ENCODE peak calls at places on chromosome 18, in seven cellular contexts. O is neural progenitor cell; S is ascending aorta; X is RWPE1; I is coronary artery; L is HCT116; R is CD8-positive, alpha-beta T cell. J is an unnamed sample.
A peak's percentile ranks its signal among the peaks of the same experiment; 100 is the strongest.

GRCh38 chr18:9739516-9739915 is 31.4 kb downstream of the RAB31 start:
- DNase-seq in X (no peak), R (no peak), I (no peak), L (no peak), S (no peak), O (no peak), J (no peak)

GRCh38 chr18:11147371-11147860 is 2.0 kb downstream of the PIEZO2 start:
- DNase-seq in X (no peak), R (no peak), I (no peak), S (no peak), O (no peak), L (no peak), J (no peak)

GRCh38 chr18:987325-988186 is 82.9 kb downstream of the ADCYAP1 start:
- DNase-seq in S (no peak), I (no peak), R (no peak), O (no peak), X (peak; percentile 23), L (no peak), J (no peak)

GRCh38 chr18:8177330-8178016 is 431.8 kb upstream of the RAB12 start:
- DNase-seq in X (peak; percentile 25), I (no peak), R (no peak), O (peak; percentile 18), L (no peak), S (no peak), J (no peak)

GRCh38 chr18:21742323-21742687 is 1.7 kb downstream of the MIB1 start:
- DNase-seq in O (no peak), I (no peak), S (no peak), R (no peak), X (no peak), L (no peak), J (no peak)

GRCh38 chr18:78144669-78145068 is 834.9 kb upstream of the SALL3 start:
- DNase-seq in I (no peak), O (no peak), L (no peak), R (no peak), X (no peak), S (no peak), J (no peak)

GRCh38 chr18:8400193-8400752 is 209.0 kb upstream of the RAB12 start:
- DNase-seq in L (no peak), I (no peak), O (no peak), S (no peak), X (no peak), R (no peak), J (no peak)

GRCh38 chr18:22045221-22045918 is 124.0 kb upstream of the GATA6 start:
- DNase-seq in I (no peak), L (no peak), O (no peak), S (no peak), R (no peak), X (no peak), J (no peak)

GRCh38 chr18:25510096-25510495 is 158.1 kb upstream of the ZNF521 start:
- DNase-seq in O (no peak), L (no peak), S (no peak), R (no peak), I (no peak), X (no peak), J (no peak)

GRCh38 chr18:39802648-39803229 is 2152.3 kb upstream of the PIK3C3 start:
- DNase-seq in L (no peak), S (no peak), O (no peak), X (no peak), I (no peak), R (no peak), J (no peak)

GRCh38 chr18:52499646-52500045 is 159.6 kb downstream of the DCC start:
- DNase-seq in X (no peak), O (no peak), S (no peak), R (no peak), L (no peak), I (no peak), J (no peak)

GRCh38 chr18:26654173-26655009 is 106.0 kb upstream of the KCTD1 start:
- DNase-seq in X (no peak), S (no peak), L (no peak), I (no peak), O (no peak), R (no peak), J (no peak)

GRCh38 chr18:8368490-8369217 is 240.6 kb upstream of the RAB12 start:
- DNase-seq in O (no peak), X (no peak), S (no peak), I (peak; percentile 7), L (no peak), R (no peak), J (no peak)

GRCh38 chr18:79848579-79849327 is 51.0 kb downstream of the KCNG2 start:
- DNase-seq in O (no peak), S (peak; percentile 55), L (no peak), I (no peak), R (no peak), X (no peak), J (no peak)

GRCh38 chr18:69265661-69266060 is 135.0 kb upstream of the DOK6 start:
- DNase-seq in S (no peak), O (no peak), I (no peak), R (no peak), X (no peak), L (no peak), J (no peak)

GRCh38 chr18:13696961-13697360 is 29.4 kb downstream of the FAM210A start:
- DNase-seq in L (no peak), I (no peak), R (no peak), O (no peak), X (no peak), S (no peak), J (no peak)

GRCh38 chr18:7824970-7825369 is 257.9 kb downstream of the PTPRM start:
- DNase-seq in S (no peak), L (no peak), R (no peak), X (no peak), I (no peak), O (no peak), J (no peak)

GRCh38 chr18:63138469-63139340 is 180.9 kb downstream of the BCL2 start:
- DNase-seq in S (no peak), R (no peak), O (peak; percentile 68), L (no peak), I (no peak), X (no peak), J (no peak)

GRCh38 chr18:2994603-2995432 is 18.1 kb downstream of the LPIN2 start:
- DNase-seq in S (peak; percentile 75), I (no peak), X (no peak), O (no peak), L (no peak), R (peak; percentile 50), J (no peak)
- H3K27ac ChIP-seq in S (peak overlapping the region; percentile 71), I (peak overlapping the region; percentile 76), X (no peak overlapping the region), O (no peak overlapping the region), L (no peak overlapping the region), R (no peak overlapping the region), J (no peak overlapping the region)

DNA sequence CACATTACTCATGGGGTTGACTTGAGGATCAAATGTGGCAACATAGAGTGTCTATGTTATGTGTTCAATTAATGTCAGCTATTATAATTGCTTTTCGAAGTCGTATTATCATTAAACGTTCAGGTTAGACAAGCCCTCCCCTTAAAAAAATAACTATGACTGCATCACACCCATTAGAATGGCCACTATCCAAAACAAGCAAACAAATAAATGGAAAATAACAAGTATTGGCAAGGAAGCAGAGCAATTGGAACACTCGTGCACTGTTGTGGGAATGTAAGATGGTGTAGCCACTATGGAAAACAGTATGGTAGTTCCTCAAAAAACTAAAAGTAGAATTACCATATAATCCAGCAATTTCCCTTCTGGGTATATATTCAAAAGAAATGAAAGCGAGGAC is 10.0 kb upstream of the CTIF start:
- DNase-seq in S (no peak), L (no peak), R (no peak), O (no peak), X (no peak), I (no peak), J (no peak)
- H3K27ac ChIP-seq in S (no peak overlapping the region), L (no peak overlapping the region), R (no peak overlapping the region), O (no peak overlapping the region), X (no peak overlapping the region), I (no peak overlapping the region), J (no peak overlapping the region)

GRCh38 chr18:29145993-29146539 is 969.1 kb upstream of the CDH2 start:
- DNase-seq in L (no peak), X (no peak), O (no peak), S (no peak), R (no peak), I (no peak), J (no peak)
- H3K27ac ChIP-seq in L (no peak overlapping the region), X (no peak overlapping the region), O (no peak overlapping the region), S (no peak overlapping the region), R (no peak overlapping the region), I (no peak overlapping the region), J (no peak overlapping the region)

GRCh38 chr18:58952303-58952702 is 87.6 kb downstream of the ZNF532 start:
- DNase-seq in R (no peak), X (no peak), L (no peak), I (no peak), O (no peak), S (no peak), J (no peak)

GRCh38 chr18:58954986-58955385 is 90.3 kb downstream of the ZNF532 start:
- DNase-seq in R (no peak), L (no peak), O (no peak), X (no peak), I (no peak), S (no peak), J (no peak)

GRCh38 chr18:58955738-58956137 is 91.1 kb downstream of the ZNF532 start:
- DNase-seq in S (no peak), R (no peak), I (no peak), L (no peak), X (no peak), O (no peak), J (no peak)

GRCh38 chr18:58952871-58953270 is 88.2 kb downstream of the ZNF532 start:
- DNase-seq in L (no peak), I (no peak), X (no peak), O (no peak), S (no peak), R (no peak), J (no peak)

GRCh38 chr18:58953627-58954026 is 89.0 kb downstream of the ZNF532 start:
- DNase-seq in S (no peak), O (no peak), R (no peak), X (no peak), L (no peak), I (no peak), J (no peak)
- H3K27ac ChIP-seq in S (no peak overlapping the region), O (no peak overlapping the region), R (no peak overlapping the region), X (no peak overlapping the region), L (no peak overlapping the region), I (no peak overlapping the region), J (peak overlapping the region; percentile 39)

GRCh38 chr18:23448291-23448690 is 4.8 kb upstream of the RIOK3 start:
- DNase-seq in S (no peak), I (no peak), L (no peak), O (no peak), X (no peak), R (no peak), J (no peak)
- H3K27ac ChIP-seq in S (no peak overlapping the region), I (no peak overlapping the region), L (no peak overlapping the region), O (no peak overlapping the region), X (no peak overlapping the region), R (no peak overlapping the region), J (no peak overlapping the region)

J was measured in Panc1.